ENCODE peak calls at places on chromosomes 12 and 14, in six cellular contexts. A is small intestine, N is G401, X is A549, S is AG09319, B is M059J. L is an unnamed sample.

GRCh38 chr12:122985590-122986257 is 5.2 kb downstream of the ARL6IP4 start:
- DNase-seq in A (no peak), N (no peak), X (no peak), S (no peak), B (no peak), L (no peak)

GRCh38 chr12:13340149-13340548 is 143.6 kb downstream of the EMP1 start:
- DNase-seq in A (no peak), N (no peak), X (no peak), S (no peak), B (no peak), L (no peak)

GRCh38 chr12:1688086-1688710 is 2.7 kb upstream of the ADIPOR2 start:
- DNase-seq in A (no peak), N (no peak), X (no peak), S (no peak), B (peak), L (no peak)

GRCh38 chr12:67220065-67220464 is 49.1 kb upstream of the CAND1 start:
- DNase-seq in A (peak), N (no peak), X (no peak), S (no peak), B (peak), L (peak)

GRCh38 chr12:105561981-105562726 is 231.7 kb downstream of the C12orf75 start:
- DNase-seq in A (peak), N (peak), X (peak), S (no peak), B (peak), L (peak)

GRCh38 chr14:104766863-104767633 is 14.1 kb downstream of the SIVA1 start:
- DNase-seq in A (no peak), N (no peak), X (no peak), S (no peak), B (no peak), L (no peak)

GRCh38 chr12:75725505-75726120 is 214.2 kb upstream of the KRR1 start:
- DNase-seq in A (no peak), N (peak), X (peak), S (no peak), B (peak), L (peak)

GRCh38 chr12:79927772-79928474 is 7.0 kb downstream of the PPP1R12A start:
- DNase-seq in A (peak), N (no peak), X (no peak), S (no peak), B (peak), L (no peak)

GRCh38 chr12:96015672-96016071 is 19.5 kb upstream of the HAL start:
- DNase-seq in A (peak), N (peak), X (peak), S (no peak), B (peak), L (no peak)

GRCh38 chr12:88299567-88300101 is 157.5 kb downstream of the TMTC3 start:
- DNase-seq in A (no peak), N (no peak), X (peak), S (peak), B (peak), L (peak)

GRCh38 chr12:13745100-13745678 is 236.2 kb downstream of the GRIN2B start:
- DNase-seq in A (peak), N (peak), X (no peak), S (no peak), B (no peak), L (no peak)

GRCh38 chr12:100959481-100959880 is 164.9 kb downstream of the ANO4 start:
- DNase-seq in A (peak), N (no peak), X (no peak), S (no peak), B (peak), L (no peak)

GRCh38 chr12:122527478-122527944 is 462 bp downstream of the KNTC1 start:
- DNase-seq in A (peak), N (no peak), X (peak), S (no peak), B (peak), L (peak)

GRCh38 chr14:104372390-104373054 is 207.0 kb upstream of the C14orf180 start:
- DNase-seq in A (peak), N (no peak), X (no peak), S (no peak), B (no peak), L (no peak)